ENCODE peak calls at places on chromosome 5, in seven cellular contexts. E is A549; G is cardiac fibroblast; Z is WTC11; S is activated CD4-positive, alpha-beta T cell treated with anti-CD3 and anti-CD28 coated beads, Interleukin-2, amount 50 U/mL, for 48 hours; D is GM23338; B is HTR-8/SVneo. H is an unnamed sample.

GRCh38 chr5:174311531-174312269 is 266.2 kb downstream of the NSG2 start:
- DNase-seq in D (peak), G (peak), B (peak), S (peak), E (peak), Z (peak), H (peak)

GRCh38 chr5:155878991-155879575 is 447.9 kb upstream of the SGCD start:
- DNase-seq in B (no peak), Z (no peak), E (no peak), D (no peak), G (no peak), S (no peak), H (no peak)

GRCh38 chr5:119301947-119302346 is 53.9 kb upstream of the TNFAIP8 start:
- DNase-seq in G (peak), B (no peak), Z (no peak), D (no peak), S (no peak), E (no peak), H (no peak)

GRCh38 chr5:65927497-65928340 is 1.3 kb downstream of the ERBIN start:
- DNase-seq in S (peak), G (peak), D (peak), Z (no peak), E (peak), B (no peak), H (peak)

GRCh38 chr5:111107371-111107770 is 15.2 kb downstream of the WDR36 start:
- DNase-seq in B (no peak), E (no peak), D (no peak), S (no peak), Z (no peak), G (peak), H (no peak)

GRCh38 chr5:132928008-132928407 is 35.4 kb downstream of the AFF4 start:
- DNase-seq in E (no peak), B (no peak), D (no peak), Z (no peak), G (no peak), S (no peak), H (no peak)

GRCh38 chr5:4720831-4721230 is 419.3 kb upstream of the ADAMTS16 start:
- DNase-seq in Z (no peak), B (no peak), D (no peak), G (peak), S (no peak), E (no peak), H (peak)

GRCh38 chr5:58071566-58071965 is 388.3 kb downstream of the PLK2 start:
- DNase-seq in Z (peak), G (peak), S (no peak), D (no peak), E (no peak), B (no peak), H (no peak)

GRCh38 chr5:32126691-32127090 is 47.4 kb downstream of the GOLPH3 start:
- DNase-seq in G (peak), Z (no peak), S (no peak), D (no peak), B (no peak), E (no peak), H (no peak)

GRCh38 chr5:81768960-81769452 is 18.1 kb upstream of the SSBP2 start:
- DNase-seq in S (no peak), E (peak), D (no peak), B (peak), G (peak), Z (no peak), H (peak)

GRCh38 chr5:110884005-110884404 is 145.2 kb downstream of the SLC25A46 start:
- DNase-seq in E (no peak), G (peak), D (no peak), Z (no peak), B (no peak), S (no peak), H (no peak)

GRCh38 chr5:34525761-34526160 is 130.4 kb upstream of the RAI14 start:
- DNase-seq in E (no peak), D (no peak), B (no peak), S (no peak), Z (no peak), G (no peak), H (peak)

GRCh38 chr5:110414360-110414759 is 312.1 kb downstream of the TMEM232 start:
- DNase-seq in B (no peak), E (no peak), D (peak), G (peak), S (no peak), Z (no peak), H (no peak)

GRCh38 chr5:142512041-142512679 is 173.7 kb downstream of the FGF1 start:
- DNase-seq in B (no peak), G (peak), D (no peak), Z (no peak), S (no peak), E (no peak), H (no peak)

GRCh38 chr5:38666668-38667498 is 110.4 kb upstream of the LIFR start:
- DNase-seq in G (peak), D (peak), S (peak), E (peak), Z (peak), B (peak), H (no peak)

GRCh38 chr5:147576646-147577535 is 67.0 kb upstream of the DPYSL3 start:
- DNase-seq in Z (peak), D (peak), E (peak), S (peak), G (peak), B (peak), H (peak)

GRCh38 chr5:2752059-2752874 is 790 bp upstream of the IRX2 start:
- DNase-seq in D (peak), Z (peak), B (no peak), G (peak), S (no peak), E (no peak), H (no peak)

GRCh38 chr5:170636206-170636605 is 132.4 kb downstream of the KCNIP1 start:
- DNase-seq in B (no peak), S (no peak), G (no peak), E (no peak), Z (no peak), D (no peak), H (no peak)

GRCh38 chr5:78009937-78010527 is 233.9 kb upstream of the TBCA start:
- DNase-seq in D (no peak), E (no peak), S (no peak), B (no peak), G (peak), Z (no peak), H (no peak)

GRCh38 chr5:21844960-21845359 is 1008.2 kb downstream of the CDH12 start:
- DNase-seq in D (no peak), S (no peak), G (no peak), B (no peak), Z (no peak), E (no peak), H (no peak)

GRCh38 chr5:111734013-111734412 is 23.0 kb downstream of the NREP start:
- DNase-seq in D (no peak), B (no peak), S (no peak), G (peak), E (no peak), Z (no peak), H (no peak)

GRCh38 chr5:157197088-157197487 is 16.4 kb downstream of the ITK start:
- DNase-seq in S (no peak), Z (no peak), E (no peak), G (no peak), B (no peak), D (no peak), H (no peak)

GRCh38 chr5:8500426-8500825 is 631.5 kb downstream of the MTRR start:
- DNase-seq in G (peak), B (no peak), Z (no peak), D (no peak), S (no peak), E (no peak), H (no peak)

GRCh38 chr5:126004636-126005035 is 418.6 kb upstream of the GRAMD2B start:
- DNase-seq in Z (no peak), G (peak), S (no peak), E (no peak), D (no peak), B (no peak), H (no peak)

H was measured in Caki2.